ENCODE peak calls at places on chromosomes 12 and 14, in four cellular contexts. J, Y, V and F are unnamed samples.

GRCh38 chr12:91918431-91918830 is 227.2 kb downstream of the BTG1 start:
- DNase-seq in Y (no peak), V (no peak), J (no peak), F (no peak)

GRCh38 chr12:153080-153746 is 60.7 kb downstream of the SLC6A12 start:
- DNase-seq in J (peak), Y (peak), V (peak), F (no peak)

GRCh38 chr12:101204598-101205304 is 5.3 kb downstream of the SLC5A8 start:
- DNase-seq in J (no peak), Y (no peak), V (no peak), F (no peak)

GRCh38 chr14:51138353-51139103 is 43.6 kb upstream of the TRIM9 start:
- DNase-seq in Y (no peak), V (no peak), J (no peak), F (no peak)

GRCh38 chr14:31326111-31326510 is 94.2 kb downstream of the HEATR5A start:
- DNase-seq in V (no peak), Y (no peak), J (no peak), F (peak)

GRCh38 chr14:63727231-63727735 is 582 bp downstream of the SGPP1 start:
- DNase-seq in Y (peak), J (peak), V (peak), F (no peak)

GRCh38 chr14:23577710-23578392 is 739 bp downstream of the JPH4 start:
- DNase-seq in V (no peak), Y (no peak), J (no peak), F (no peak)

GRCh38 chr14:68638056-68638816 is 154.6 kb downstream of the ZFP36L1 start:
- DNase-seq in J (no peak), V (no peak), Y (no peak), F (no peak)

GRCh38 chr14:90820958-90821357 is 4.7 kb upstream of the TTC7B start:
- DNase-seq in V (no peak), J (peak), Y (no peak), F (no peak)

GRCh38 chr12:8088574-8088973 is 6.5 kb downstream of the NECAP1 start:
- DNase-seq in Y (no peak), J (peak), V (no peak), F (no peak)

GRCh38 chr14:59305836-59306555 is 117.5 kb downstream of the DAAM1 start:
- DNase-seq in J (no peak), Y (no peak), V (no peak), F (peak)

GRCh38 chr12:25997401-25997973 is 39.0 kb downstream of the RASSF8 start:
- DNase-seq in J (no peak), V (no peak), Y (no peak), F (peak)

GRCh38 chr14:64841772-64842490 is 37.8 kb downstream of the SPTB start:
- DNase-seq in Y (peak), J (no peak), V (peak), F (no peak)

GRCh38 chr12:6362383-6362782 is 13.0 kb downstream of the SCNN1A start:
- DNase-seq in V (no peak), Y (no peak), J (no peak), F (no peak)

GRCh38 chr12:40039598-40039997 is 66.3 kb downstream of the SLC2A13 start:
- DNase-seq in J (no peak), V (no peak), Y (no peak), F (no peak)

GRCh38 chr14:101354726-101355125 is 206.6 kb upstream of the DIO3 start:
- DNase-seq in V (no peak), Y (no peak), J (no peak), F (no peak)

GRCh38 chr12:26692417-26692816 is 140.6 kb downstream of the ITPR2 start:
- DNase-seq in J (no peak), V (no peak), Y (no peak), F (no peak)

GRCh38 chr12:108193922-108194321 is 64.8 kb downstream of the WSCD2 start:
- DNase-seq in Y (peak), J (peak), V (no peak), F (no peak)

GRCh38 chr12:22406622-22407021 is 72.1 kb upstream of the ST8SIA1 start:
- DNase-seq in Y (no peak), V (no peak), J (no peak), F (no peak)

GRCh38 chr14:100711493-100711892 is 15.2 kb upstream of the DLK1 start:
- DNase-seq in V (peak), Y (no peak), J (no peak), F (no peak)

GRCh38 chr12:69837191-69838085 is 12.4 kb downstream of the MYRFL start:
- DNase-seq in V (no peak), J (no peak), Y (no peak), F (no peak)

GRCh38 chr14:85310491-85311272 is 219.3 kb upstream of the FLRT2 start:
- DNase-seq in V (no peak), J (no peak), Y (no peak), F (no peak)

GRCh38 chr14:95679148-95679547 is 7.1 kb upstream of the TCL1B start:
- DNase-seq in Y (no peak), J (no peak), V (no peak), F (no peak)

GRCh38 chr14:103641181-103641580 is 12.2 kb downstream of the KLC1 start:
- DNase-seq in J (no peak), Y (no peak), V (no peak), F (no peak)

GRCh38 chr14:88251650-88252049 is 71.4 kb downstream of the KCNK10 start:
- DNase-seq in J (no peak), V (no peak), Y (no peak), F (no peak)

GRCh38 chr12:105204916-105205315 is 31.1 kb downstream of the APPL2 start:
- DNase-seq in J (no peak), Y (no peak), V (no peak), F (peak)

GRCh38 chr12:101663298-101663697 is 34.1 kb upstream of the CHPT1 start:
- DNase-seq in V (no peak), J (no peak), Y (no peak), F (no peak)

GRCh38 chr14:77067632-77068514 is 30.2 kb upstream of the CIPC start:
- DNase-seq in J (peak), V (peak), Y (peak), F (peak)

GRCh38 chr14:76208340-76208739 is 56.6 kb downstream of the GPATCH2L start:
- DNase-seq in J (no peak), V (no peak), Y (no peak), F (no peak)

GRCh38 chr14:55441286-55441685 is 870 bp upstream of the TBPL2 start:
- DNase-seq in V (no peak), Y (no peak), J (no peak), F (no peak)

GRCh38 chr14:54213531-54213930 is 183.3 kb upstream of the CDKN3 start:
- DNase-seq in J (no peak), V (no peak), Y (no peak), F (no peak)

GRCh38 chr14:80988742-80989429 is 33.5 kb downstream of the TSHR start:
- DNase-seq in V (no peak), J (no peak), Y (no peak), F (no peak)

GRCh38 chr14:70893062-70893841 is 14.0 kb upstream of the PCNX1 start:
- DNase-seq in V (no peak), Y (no peak), J (no peak), F (no peak)

GRCh38 chr12:112018571-112019237 is 5.5 kb downstream of the ERP29 start:
- DNase-seq in V (no peak), Y (no peak), J (no peak), F (peak)

GRCh38 chr14:61437383-61437782 is 116.0 kb downstream of the PRKCH start:
- DNase-seq in J (no peak), V (no peak), Y (no peak), F (no peak)

GRCh38 chr14:82510007-82510406 is 976.4 kb upstream of the SEL1L start:
- DNase-seq in J (no peak), V (no peak), Y (no peak), F (no peak)

GRCh38 chr12:29610473-29611174 is 113.1 kb upstream of the OVCH1 start:
- DNase-seq in J (no peak), V (no peak), Y (no peak), F (peak)

GRCh38 chr12:106342397-106343212 is 14.9 kb upstream of the POLR3B start:
- DNase-seq in Y (no peak), V (peak), J (no peak), F (peak)

GRCh38 chr14:59342516-59343484 is 122.4 kb downstream of the GPR135 start:
- DNase-seq in V (no peak), J (no peak), Y (no peak), F (no peak)

GRCh38 chr12:10179871-10180270 is 1.0 kb downstream of the TMEM52B start:
- DNase-seq in V (no peak), Y (no peak), J (no peak), F (no peak)